ENCODE peak calls at places on chromosome 11, in nine cellular contexts. Z, T, L, B, S, A, D, W and E are unnamed samples.
A peak's percentile ranks its signal among the peaks of the same experiment; 100 is the strongest.

GRCh38 chr11:73996161-73996747 is 12.6 kb downstream of the UCP3 start:
- DNase-seq in Z (no peak), T (peak; percentile 25), L (no peak), B (peak; percentile 50), S (no peak), A (no peak), D (no peak), W (peak; percentile 8), E (no peak)

GRCh38 chr11:74818283-74818946 is 69.8 kb downstream of the RNF169 start:
- DNase-seq in Z (no peak), T (no peak), L (no peak), B (no peak), S (no peak), A (no peak), D (no peak), W (no peak), E (no peak)

GRCh38 chr11:126359431-126360048 is 4.1 kb downstream of the ST3GAL4 start:
- DNase-seq in Z (peak; percentile 62), T (peak; percentile 57), L (no peak), B (peak; percentile 16), S (no peak), A (no peak), D (no peak), W (peak; percentile 92), E (peak; percentile 89)

GRCh38 chr11:102599642-102600261 is 25.4 kb downstream of the MMP20 start:
- DNase-seq in Z (no peak), T (no peak), L (peak; percentile 89), B (no peak), S (peak; percentile 97), A (no peak), D (no peak), W (no peak), E (no peak)

GRCh38 chr11:108122166-108122628 is 830 bp downstream of the ACAT1 start:
- DNase-seq in Z (no peak), T (peak; percentile 51), L (no peak), B (no peak), S (no peak), A (peak; percentile 37), D (no peak), W (no peak), E (peak; percentile 28)

GRCh38 chr11:17516551-17517150 is 27.6 kb downstream of the USH1C start:
- DNase-seq in Z (no peak), T (no peak), L (no peak), B (no peak), S (no peak), A (no peak), D (no peak), W (no peak), E (no peak)

GRCh38 chr11:1116666-1117390 is 40.9 kb upstream of the MUC5AC start:
- DNase-seq in Z (no peak), T (peak; percentile 4), L (no peak), B (no peak), S (no peak), A (no peak), D (no peak), W (peak; percentile 46), E (peak; percentile 72)

GRCh38 chr11:126538071-126538470 is 182.6 kb downstream of the ST3GAL4 start:
- DNase-seq in Z (no peak), T (no peak), L (no peak), B (no peak), S (no peak), A (no peak), D (no peak), W (no peak), E (no peak)

DNA sequence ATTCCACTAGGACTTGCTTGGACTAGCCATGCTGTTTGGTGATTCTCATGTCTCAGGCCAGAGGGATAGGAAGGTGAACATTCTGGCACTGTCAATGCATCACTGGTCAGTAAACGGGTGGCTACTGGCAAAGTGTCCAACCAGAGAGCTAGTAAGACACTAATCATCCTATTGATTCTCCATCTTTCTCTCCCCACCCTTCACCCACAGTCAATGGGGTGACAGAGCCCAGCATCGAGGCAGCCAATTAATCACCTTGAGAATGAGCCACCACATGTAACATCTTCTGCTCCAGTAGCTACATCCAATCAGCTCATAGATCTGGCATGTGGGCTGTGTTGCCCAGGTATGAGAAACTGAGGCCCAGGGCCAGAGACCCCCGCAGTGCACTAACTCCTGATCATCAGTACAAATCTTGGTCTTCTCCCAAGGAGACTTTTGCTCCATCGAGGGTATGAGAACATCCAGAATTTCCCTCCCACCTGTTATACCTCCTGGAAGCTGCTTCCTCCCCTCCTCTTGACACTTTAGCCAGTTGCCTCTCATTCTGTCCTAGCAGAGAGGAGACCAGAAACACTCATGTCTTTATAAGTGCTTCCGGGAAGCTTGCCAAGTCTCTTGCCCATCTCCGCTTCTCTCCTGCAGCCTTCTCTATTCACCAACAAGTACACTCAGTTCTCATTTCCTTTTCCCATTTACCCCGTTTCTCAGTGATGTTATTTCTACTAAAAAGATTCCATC is 17.0 kb downstream of the HTR3A start:
- DNase-seq in Z (no peak), T (no peak), L (no peak), B (no peak), S (no peak), A (no peak), D (no peak), W (no peak), E (no peak)
- H3K36me3 ChIP-seq in Z (no peaks in the 10 kb centered on the region), T (no peaks in the 10 kb centered on the region), L (no peaks in the 10 kb centered on the region), B (no peaks in the 10 kb centered on the region), S (no peaks in the 10 kb centered on the region), A (no peaks in the 10 kb centered on the region), D (no peaks in the 10 kb centered on the region), W (no peaks in the 10 kb centered on the region), E (no peaks in the 10 kb centered on the region)

GRCh38 chr11:66287256-66288137 is 1.4 kb downstream of the YIF1A start:
- DNase-seq in Z (no peak), T (no peak), L (no peak), B (no peak), S (no peak), A (no peak), D (no peak), W (no peak), E (peak; percentile 68)

GRCh38 chr11:66289548-66290331 is 797 bp upstream of the YIF1A start:
- DNase-seq in Z (peak; percentile 72), T (peak; percentile 78), L (no peak), B (peak; percentile 68), S (no peak), A (peak; percentile 94), D (no peak), W (no peak), E (peak; percentile 89)

GRCh38 chr11:66290332-66290629 is 1.3 kb upstream of the YIF1A start:
- DNase-seq in Z (no peak), T (no peak), L (no peak), B (no peak), S (no peak), A (no peak), D (no peak), W (no peak), E (no peak)

GRCh38 chr11:66288138-66288865 is 641 bp downstream of the YIF1A start:
- DNase-seq in Z (no peak), T (peak; percentile 59), L (peak; percentile 39), B (no peak), S (no peak), A (peak; percentile 51), D (no peak), W (peak; percentile 76), E (peak; percentile 72)

DNA sequence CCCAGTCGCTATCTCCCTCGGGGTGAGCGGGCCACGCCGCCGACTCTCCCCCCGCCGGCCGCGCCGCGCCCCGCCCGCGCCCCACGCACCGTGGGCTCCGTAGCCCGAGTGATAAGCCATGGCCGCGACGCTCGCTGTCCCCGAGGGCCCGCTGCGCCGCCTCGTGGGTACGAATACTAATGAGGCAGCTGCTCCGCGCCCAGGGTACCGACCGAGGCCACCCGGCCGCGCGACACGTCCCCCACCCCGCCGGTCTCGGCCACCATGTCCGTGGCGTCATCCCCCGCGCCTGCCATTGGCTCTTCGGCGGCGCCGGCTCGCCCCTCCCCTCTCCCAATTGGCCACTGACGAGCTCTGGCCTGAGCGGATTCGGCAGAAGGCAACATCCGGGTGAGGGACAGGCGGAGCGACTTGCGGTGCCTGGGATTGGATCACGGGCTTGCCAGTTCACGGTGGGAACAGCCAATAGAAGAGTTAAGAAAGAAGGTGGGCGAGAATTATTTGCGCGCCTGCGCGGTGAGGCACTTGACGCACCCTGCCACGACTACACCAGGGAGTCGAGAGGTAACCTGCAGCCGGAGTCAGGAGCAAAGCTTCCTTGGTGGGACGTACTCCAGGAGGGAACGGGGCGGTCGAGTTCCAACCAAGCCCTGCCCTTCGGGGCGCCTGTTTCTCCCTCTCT is at the start of gene YIF1A:
- DNase-seq in Z (peak; percentile 98), T (peak; percentile 99), L (peak; percentile 99), B (peak; percentile 99), S (peak; percentile 99), A (peak; percentile 99), D (peak; percentile 98), W (peak; percentile 100), E (peak; percentile 99)
- TF ChIP-seq POLR2AphosphoS5 in Z (peak; percentile 89), T (peak; percentile 98), L (peak; percentile 87), B (peak; percentile 98), S (peak; percentile 84), A (peak; percentile 86), D (peak; percentile 73), W (peak; percentile 98), E (peak; percentile 48)

GRCh38 chr11:58527429-58527828 is 19.5 kb upstream of the OR5B21 start:
- DNase-seq in Z (no peak), T (no peak), L (no peak), B (no peak), S (no peak), A (no peak), D (no peak), W (no peak), E (no peak)
- H3K36me3 ChIP-seq in Z (no peaks in the 10 kb centered on the region), T (no peaks in the 10 kb centered on the region), L (no peaks in the 10 kb centered on the region), B (no peaks in the 10 kb centered on the region), S (no peaks in the 10 kb centered on the region), A (no peaks in the 10 kb centered on the region), D (no peaks in the 10 kb centered on the region), W (no peaks in the 10 kb centered on the region), E (peaks cover 29% of the 10 kb centered on the region)

GRCh38 chr11:96065379-96065778 is 141.5 kb upstream of the MTMR2 start:
- DNase-seq in Z (no peak), T (no peak), L (no peak), B (no peak), S (no peak), A (no peak), D (no peak), W (no peak), E (no peak)

GRCh38 chr11:96070453-96070852 is 146.5 kb upstream of the MTMR2 start:
- DNase-seq in Z (no peak), T (no peak), L (no peak), B (no peak), S (no peak), A (no peak), D (no peak), W (no peak), E (no peak)

GRCh38 chr11:96063053-96063452 is 139.1 kb upstream of the MTMR2 start:
- DNase-seq in Z (no peak), T (no peak), L (no peak), B (no peak), S (no peak), A (no peak), D (no peak), W (no peak), E (no peak)

GRCh38 chr11:96063886-96064285 is 140.0 kb upstream of the MTMR2 start:
- DNase-seq in Z (no peak), T (no peak), L (no peak), B (no peak), S (no peak), A (no peak), D (no peak), W (no peak), E (no peak)

GRCh38 chr11:96067160-96067559 is 143.3 kb upstream of the MTMR2 start:
- DNase-seq in Z (no peak), T (no peak), L (no peak), B (no peak), S (no peak), A (no peak), D (no peak), W (no peak), E (no peak)
- TF ChIP-seq POLR2AphosphoS5 in Z (no peak), T (no peak), L (no peak), B (no peak), S (no peak), A (no peak), D (no peak), W (no peak), E (no peak)

GRCh38 chr11:18575361-18575760 is 13.2 kb downstream of the UEVLD start:
- DNase-seq in Z (no peak), T (no peak), L (no peak), B (no peak), S (no peak), A (no peak), D (no peak), W (no peak), E (no peak)
- H3K36me3 ChIP-seq in Z (no peaks in the 10 kb centered on the region), T (no peaks in the 10 kb centered on the region), L (peaks cover under 1% of the 10 kb centered on the region), B (no peaks in the 10 kb centered on the region), S (peaks cover 8% of the 10 kb centered on the region), A (no peaks in the 10 kb centered on the region), D (no peaks in the 10 kb centered on the region), W (peaks cover 12% of the 10 kb centered on the region), E (peaks cover 56% of the 10 kb centered on the region)